ENCODE peak calls at places on chromosomes 12 and 14, in ten cellular contexts. E is stimulated activated CD8-positive, alpha-beta memory T cell treated with anti-CD3 and anti-CD28 coated beads, Interleukin-15, amount 100 ng/mL, for 24 hours; U is neural progenitor cell; A is EL; I is SK-MEL-5; V is activated effector memory CD4-positive, alpha-beta T cell treated with Interleukin-2 at 50 U/mL for 16 hours; W is stimulated activated CD4-positive, alpha-beta T cell treated with anti-CD3 and anti-CD28 coated beads, Interleukin-1b, Interleukin-23, amount 100 ng/mL, for 24 hours; K is A172; T is activated naive CD4-positive, alpha-beta T cell treated with Interleukin-2 at 50 U/mL for 16 hours; R is A549. G is an unnamed sample.

GRCh38 chr14:99213101-99213500 is 58.9 kb downstream of the BCL11B start:
- DNase-seq in E (no peak), U (no peak), A (no peak), I (no peak), V (no peak), W (no peak), K (no peak), T (peak), R (no peak), G (no peak)

GRCh38 chr14:51092965-51093364 is 1.9 kb downstream of the TRIM9 start:
- DNase-seq in E (no peak), U (no peak), A (no peak), I (no peak), V (no peak), W (no peak), K (no peak), T (no peak), R (no peak), G (no peak)

GRCh38 chr14:70666364-70666691 is 24.6 kb downstream of the TTC9 start:
- DNase-seq in E (no peak), U (no peak), A (peak), I (no peak), V (no peak), W (no peak), K (no peak), T (no peak), R (no peak), G (no peak)

GRCh38 chr14:94547151-94547680 is 14.0 kb upstream of the SERPINA4 start:
- DNase-seq in E (no peak), U (no peak), A (no peak), I (no peak), V (no peak), W (no peak), K (no peak), T (no peak), R (no peak), G (no peak)

GRCh38 chr12:97572220-97572619 is 109.6 kb downstream of the RMST start:
- DNase-seq in E (no peak), U (no peak), A (no peak), I (no peak), V (no peak), W (no peak), K (no peak), T (no peak), R (no peak), G (no peak)

GRCh38 chr12:59046763-59047534 is 126.6 kb upstream of the LRIG3 start:
- DNase-seq in E (no peak), U (no peak), A (no peak), I (no peak), V (no peak), W (no peak), K (no peak), T (no peak), R (no peak), G (no peak)

GRCh38 chr12:112013601-112014402 is 576 bp downstream of the ERP29 start:
- DNase-seq in E (peak), U (peak), A (peak), I (peak), V (peak), W (peak), K (peak), T (peak), R (peak), G (peak)

GRCh38 chr12:104136577-104136976 is 1.4 kb downstream of the NFYB start:
- DNase-seq in E (no peak), U (no peak), A (peak), I (no peak), V (no peak), W (no peak), K (peak), T (no peak), R (no peak), G (no peak)

GRCh38 chr14:90629471-90629870 is 186.8 kb downstream of the TTC7B start:
- DNase-seq in E (no peak), U (no peak), A (no peak), I (no peak), V (no peak), W (no peak), K (no peak), T (no peak), R (no peak), G (no peak)

GRCh38 chr12:55861871-55862270 is 19.1 kb upstream of the MMP19 start:
- DNase-seq in E (no peak), U (no peak), A (no peak), I (no peak), V (no peak), W (no peak), K (no peak), T (no peak), R (no peak), G (no peak)

GRCh38 chr12:111823891-111824290 is 18.1 kb upstream of the MAPKAPK5 start:
- DNase-seq in E (no peak), U (no peak), A (no peak), I (no peak), V (no peak), W (no peak), K (no peak), T (no peak), R (no peak), G (no peak)

GRCh38 chr12:27682534-27682933 is 13.7 kb upstream of the REP15 start:
- DNase-seq in E (no peak), U (no peak), A (peak), I (no peak), V (no peak), W (no peak), K (no peak), T (no peak), R (no peak), G (no peak)

GRCh38 chr12:126899926-126900792 is 1366.8 kb upstream of the TMEM132C start:
- DNase-seq in E (no peak), U (no peak), A (no peak), I (peak), V (no peak), W (no peak), K (no peak), T (no peak), R (no peak), G (no peak)

GRCh38 chr14:101248056-101248725 is 313.1 kb upstream of the DIO3 start:
- DNase-seq in E (no peak), U (no peak), A (no peak), I (no peak), V (no peak), W (no peak), K (no peak), T (no peak), R (no peak), G (peak)

GRCh38 chr14:31881531-31882310 is 195.4 kb upstream of the ARHGAP5 start:
- DNase-seq in E (no peak), U (no peak), A (peak), I (no peak), V (no peak), W (no peak), K (no peak), T (no peak), R (no peak), G (no peak)

GRCh38 chr12:80778005-80778541 is 61.4 kb downstream of the MYF5 start:
- DNase-seq in E (no peak), U (no peak), A (peak), I (peak), V (no peak), W (peak), K (peak), T (no peak), R (peak), G (no peak)

GRCh38 chr12:117048585-117048904 is 50.7 kb downstream of the TESC start:
- DNase-seq in E (no peak), U (no peak), A (no peak), I (no peak), V (no peak), W (no peak), K (no peak), T (no peak), R (no peak), G (no peak)

GRCh38 chr12:12983420-12984035 is 16.5 kb downstream of the HEBP1 start:
- DNase-seq in E (no peak), U (no peak), A (peak), I (peak), V (no peak), W (no peak), K (peak), T (no peak), R (peak), G (no peak)

GRCh38 chr12:116620801-116621593 is 61.8 kb downstream of the MAP1LC3B2 start:
- DNase-seq in E (no peak), U (no peak), A (no peak), I (no peak), V (no peak), W (no peak), K (no peak), T (no peak), R (no peak), G (no peak)

GRCh38 chr14:76947078-76947837 is 81.2 kb downstream of the IRF2BPL start:
- DNase-seq in E (peak), U (peak), A (peak), I (peak), V (peak), W (peak), K (peak), T (peak), R (peak), G (peak)

GRCh38 chr14:34262511-34262910 is 199.5 kb downstream of the SPTSSA start:
- DNase-seq in E (no peak), U (no peak), A (no peak), I (no peak), V (no peak), W (no peak), K (no peak), T (no peak), R (no peak), G (no peak)

GRCh38 chr12:123149828-123150272 is 1.0 kb downstream of the PITPNM2 start:
- DNase-seq in E (no peak), U (peak), A (no peak), I (no peak), V (no peak), W (no peak), K (no peak), T (no peak), R (peak), G (no peak)

GRCh38 chr14:65847065-65847847 is 434.7 kb downstream of the FUT8 start:
- DNase-seq in E (no peak), U (no peak), A (no peak), I (no peak), V (peak), W (peak), K (no peak), T (peak), R (no peak), G (peak)

G was measured in CD8-positive, alpha-beta T cell.